ENCODE peak calls at places on chromosomes 2 and 18, in five cellular contexts. One of them, this sample, is unnamed.

GRCh38 chr18:21342372-21342771 is 100.3 kb downstream of the GREB1L start:
- DNase-seq in H9: peak; percentile 37
- DNase-seq in mesenchymal stem cell: no peak
- DNase-seq in trophoblast cell: no peak
- DNase-seq in H1: no peak
- DNase-seq in this sample: peak; percentile 76

GRCh38 chr2:54704688-54705605 is 18.5 kb upstream of the EML6 start:
- DNase-seq in H9: no peak
- DNase-seq in mesenchymal stem cell: peak; percentile 75
- DNase-seq in trophoblast cell: no peak
- DNase-seq in H1: no peak
- DNase-seq in this sample: no peak

GRCh38 chr2:3738454-3738853 is 35.1 kb downstream of the DCDC2C start:
- DNase-seq in H9: peak; percentile 50
- DNase-seq in mesenchymal stem cell: peak; percentile 1
- DNase-seq in trophoblast cell: no peak
- DNase-seq in H1: no peak
- DNase-seq in this sample: no peak

GRCh38 chr2:160719116-160719515 is 225.5 kb upstream of the RBMS1 start:
- DNase-seq in H9: no peak
- DNase-seq in mesenchymal stem cell: peak; percentile 51
- DNase-seq in trophoblast cell: no peak
- DNase-seq in H1: no peak
- DNase-seq in this sample: no peak

GRCh38 chr2:197300139-197300538 is 10.4 kb downstream of the ANKRD44 start:
- DNase-seq in H9: no peak
- DNase-seq in mesenchymal stem cell: no peak
- DNase-seq in trophoblast cell: peak; percentile 22
- DNase-seq in H1: no peak
- DNase-seq in this sample: no peak

GRCh38 chr2:223090540-223091235 is 38.7 kb downstream of the KCNE4 start:
- DNase-seq in H9: no peak
- DNase-seq in mesenchymal stem cell: no peak
- DNase-seq in trophoblast cell: no peak
- DNase-seq in H1: no peak
- DNase-seq in this sample: no peak

GRCh38 chr2:37344453-37345361 is at the start of gene QPCT:
- DNase-seq in H9: no peak
- DNase-seq in mesenchymal stem cell: peak; percentile 65
- DNase-seq in trophoblast cell: peak; percentile 24
- DNase-seq in H1: no peak
- DNase-seq in this sample: no peak

GRCh38 chr2:18663861-18664260 is 74.5 kb upstream of the NT5C1B start:
- DNase-seq in H9: no peak
- DNase-seq in mesenchymal stem cell: no peak
- DNase-seq in trophoblast cell: no peak
- DNase-seq in H1: no peak
- DNase-seq in this sample: no peak

GRCh38 chr2:98269274-98269673 is 77.0 kb upstream of the CNGA3 start:
- DNase-seq in H9: peak; percentile 46
- DNase-seq in mesenchymal stem cell: peak; percentile 71
- DNase-seq in trophoblast cell: peak; percentile 42
- DNase-seq in H1: no peak
- DNase-seq in this sample: peak; percentile 36

GRCh38 chr18:77209587-77209986 is 40.1 kb upstream of the GALR1 start:
- DNase-seq in H9: no peak
- DNase-seq in mesenchymal stem cell: peak; percentile 76
- DNase-seq in trophoblast cell: no peak
- DNase-seq in H1: no peak
- DNase-seq in this sample: no peak

GRCh38 chr2:20611077-20611843 is 39.6 kb downstream of the HS1BP3 start:
- DNase-seq in H9: no peak
- DNase-seq in mesenchymal stem cell: peak; percentile 100
- DNase-seq in trophoblast cell: no peak
- DNase-seq in H1: no peak
- DNase-seq in this sample: no peak

GRCh38 chr2:28276076-28276618 is 116.5 kb upstream of the FOSL2 start:
- DNase-seq in H9: no peak
- DNase-seq in mesenchymal stem cell: peak; percentile 98
- DNase-seq in trophoblast cell: peak; percentile 31
- DNase-seq in H1: no peak
- DNase-seq in this sample: no peak

GRCh38 chr2:72940361-72940760 is 23.0 kb downstream of the EMX1 start:
- DNase-seq in H9: no peak
- DNase-seq in mesenchymal stem cell: no peak
- DNase-seq in trophoblast cell: no peak
- DNase-seq in H1: no peak
- DNase-seq in this sample: no peak

GRCh38 chr2:68411397-68412126 is 46.5 kb downstream of the PLEK start:
- DNase-seq in H9: no peak
- DNase-seq in mesenchymal stem cell: no peak
- DNase-seq in trophoblast cell: no peak
- DNase-seq in H1: no peak
- DNase-seq in this sample: no peak

GRCh38 chr2:186443851-186444250 is 42.2 kb upstream of the ZC3H15 start:
- DNase-seq in H9: no peak
- DNase-seq in mesenchymal stem cell: no peak
- DNase-seq in trophoblast cell: no peak
- DNase-seq in H1: no peak
- DNase-seq in this sample: no peak

GRCh38 chr2:240949791-240950705 is 43.9 kb downstream of the CROCC2 start:
- DNase-seq in H9: no peak
- DNase-seq in mesenchymal stem cell: no peak
- DNase-seq in trophoblast cell: no peak
- DNase-seq in H1: no peak
- DNase-seq in this sample: no peak

GRCh38 chr2:109402980-109403840 is 210.6 kb downstream of the SEPTIN10 start:
- DNase-seq in H9: no peak
- DNase-seq in mesenchymal stem cell: no peak
- DNase-seq in trophoblast cell: no peak
- DNase-seq in H1: no peak
- DNase-seq in this sample: no peak

GRCh38 chr2:191303349-191304005 is 58.3 kb downstream of the MYO1B start:
- DNase-seq in H9: no peak
- DNase-seq in mesenchymal stem cell: peak; percentile 82
- DNase-seq in trophoblast cell: no peak
- DNase-seq in H1: no peak
- DNase-seq in this sample: no peak

GRCh38 chr2:38572167-38572566 is 30.6 kb downstream of the HNRNPLL start:
- DNase-seq in H9: no peak
- DNase-seq in mesenchymal stem cell: peak; percentile 43
- DNase-seq in trophoblast cell: peak; percentile 2
- DNase-seq in H1: no peak
- DNase-seq in this sample: no peak

GRCh38 chr2:201126308-201127127 is 10.6 kb downstream of the CFLAR start:
- DNase-seq in H9: no peak
- DNase-seq in mesenchymal stem cell: peak; percentile 58
- DNase-seq in trophoblast cell: peak; percentile 57
- DNase-seq in H1: no peak
- DNase-seq in this sample: no peak

GRCh38 chr2:236157366-236157765 is 10.8 kb downstream of the GBX2 start:
- DNase-seq in H9: no peak
- DNase-seq in mesenchymal stem cell: no peak
- DNase-seq in trophoblast cell: no peak
- DNase-seq in H1: no peak
- DNase-seq in this sample: no peak

GRCh38 chr2:128388414-128389032 is 69.9 kb upstream of the HS6ST1 start:
- DNase-seq in H9: peak; percentile 24
- DNase-seq in mesenchymal stem cell: no peak
- DNase-seq in trophoblast cell: peak; percentile 41
- DNase-seq in H1: no peak
- DNase-seq in this sample: no peak

GRCh38 chr2:45664635-45665269 is 13.3 kb downstream of the PRKCE start:
- DNase-seq in H9: no peak
- DNase-seq in mesenchymal stem cell: no peak
- DNase-seq in trophoblast cell: no peak
- DNase-seq in H1: no peak
- DNase-seq in this sample: no peak

GRCh38 chr2:226001716-226002115 is 602.2 kb downstream of the NYAP2 start:
- DNase-seq in H9: no peak
- DNase-seq in mesenchymal stem cell: peak; percentile 73
- DNase-seq in trophoblast cell: no peak
- DNase-seq in H1: no peak
- DNase-seq in this sample: no peak

GRCh38 chr2:202215179-202215578 is 23.2 kb downstream of the SUMO1 start:
- DNase-seq in H9: no peak
- DNase-seq in mesenchymal stem cell: peak; percentile 6
- DNase-seq in trophoblast cell: no peak
- DNase-seq in H1: no peak
- DNase-seq in this sample: no peak

GRCh38 chr2:127570282-127571250 is 35.1 kb downstream of the MYO7B start:
- DNase-seq in H9: peak; percentile 24
- DNase-seq in mesenchymal stem cell: no peak
- DNase-seq in trophoblast cell: peak; percentile 79
- DNase-seq in H1: no peak
- DNase-seq in this sample: no peak

GRCh38 chr2:37670378-37671012 is 947 bp downstream of the CDC42EP3 start:
- DNase-seq in H9: no peak
- DNase-seq in mesenchymal stem cell: peak; percentile 68
- DNase-seq in trophoblast cell: peak; percentile 27
- DNase-seq in H1: no peak
- DNase-seq in this sample: no peak

GRCh38 chr2:146801886-146802285 is 1042.9 kb upstream of the ACVR2A start:
- DNase-seq in H9: no peak
- DNase-seq in mesenchymal stem cell: no peak
- DNase-seq in trophoblast cell: no peak
- DNase-seq in H1: no peak
- DNase-seq in this sample: no peak

DNA sequence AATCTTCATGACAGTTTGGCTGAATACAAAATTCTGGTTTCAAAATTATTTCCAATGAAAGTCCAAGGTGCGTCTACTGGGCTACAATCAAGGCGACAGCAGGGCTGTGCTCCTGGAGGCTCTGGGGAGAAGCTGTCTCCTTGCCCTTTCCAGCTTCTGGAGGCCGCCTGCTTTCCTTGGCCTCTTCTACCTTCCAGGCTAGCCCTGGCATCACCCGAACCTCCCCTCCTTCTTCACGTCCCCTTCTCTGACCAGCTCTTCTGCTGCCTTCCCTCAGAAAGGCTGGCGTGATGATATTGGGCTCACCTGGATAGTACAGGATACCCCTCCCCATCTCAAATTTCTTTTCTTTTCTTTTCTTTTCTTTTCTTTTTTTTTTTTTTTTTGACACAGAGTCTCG is 115.5 kb downstream of the KCNF1 start:
- DNase-seq in H9: no peak
- DNase-seq in mesenchymal stem cell: no peak
- DNase-seq in trophoblast cell: no peak
- DNase-seq in H1: no peak
- DNase-seq in this sample: no peak
- H2BK12ac ChIP-seq in H9: no peak overlapping the region
- H2BK12ac ChIP-seq in mesenchymal stem cell: no peak overlapping the region
- H2BK12ac ChIP-seq in trophoblast cell: no peak overlapping the region
- H2BK12ac ChIP-seq in H1: no peak overlapping the region
- H2BK12ac ChIP-seq in this sample: no peak overlapping the region

GRCh38 chr2:133676392-133677130 is 108.3 kb upstream of the NCKAP5 start:
- DNase-seq in H9: no peak
- DNase-seq in mesenchymal stem cell: peak; percentile 34
- DNase-seq in trophoblast cell: no peak
- DNase-seq in H1: no peak
- DNase-seq in this sample: no peak

GRCh38 chr2:133668547-133668946 is 100.3 kb upstream of the NCKAP5 start:
- DNase-seq in H9: no peak
- DNase-seq in mesenchymal stem cell: no peak
- DNase-seq in trophoblast cell: no peak
- DNase-seq in H1: no peak
- DNase-seq in this sample: no peak

GRCh38 chr2:133674433-133675331 is 106.4 kb upstream of the NCKAP5 start:
- DNase-seq in H9: peak; percentile 43
- DNase-seq in mesenchymal stem cell: peak; percentile 76
- DNase-seq in trophoblast cell: peak; percentile 40
- DNase-seq in H1: no peak
- DNase-seq in this sample: peak; percentile 21

GRCh38 chr2:133674066-133674432 is 105.8 kb upstream of the NCKAP5 start:
- DNase-seq in H9: no peak
- DNase-seq in mesenchymal stem cell: no peak
- DNase-seq in trophoblast cell: no peak
- DNase-seq in H1: no peak
- DNase-seq in this sample: no peak

DNA sequence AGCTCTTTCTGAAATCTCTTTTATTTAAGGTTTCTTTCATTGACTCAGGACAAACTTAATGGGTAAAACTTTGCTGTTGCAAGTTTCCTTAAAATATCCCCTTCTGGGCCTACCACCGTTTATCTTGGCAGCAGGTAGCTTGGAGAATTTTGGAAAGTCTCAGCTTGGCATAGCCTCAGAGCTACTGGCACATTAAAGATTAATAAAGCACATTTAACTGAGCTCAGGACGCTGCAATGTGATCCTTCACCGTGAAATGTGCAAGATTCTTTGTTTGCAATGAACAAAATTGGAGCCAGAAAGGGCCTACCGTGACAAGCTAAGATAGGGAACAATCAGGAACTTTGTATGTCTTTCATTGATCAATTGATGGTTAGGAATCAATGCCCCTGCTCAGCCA is 105.3 kb upstream of the NCKAP5 start:
- DNase-seq in H9: no peak
- DNase-seq in mesenchymal stem cell: no peak
- DNase-seq in trophoblast cell: no peak
- DNase-seq in H1: no peak
- DNase-seq in this sample: no peak
- H3K27ac ChIP-seq in H9: no peak overlapping the region
- H3K27ac ChIP-seq in mesenchymal stem cell: peak overlapping the region; percentile 23
- H3K27ac ChIP-seq in trophoblast cell: no peak overlapping the region
- H3K27ac ChIP-seq in H1: no peak overlapping the region
- H3K27ac ChIP-seq in this sample: no peak overlapping the region

GRCh38 chr2:173678186-173678585 is 287.0 kb downstream of the SP3 start:
- DNase-seq in H9: no peak
- DNase-seq in mesenchymal stem cell: no peak
- DNase-seq in trophoblast cell: no peak
- DNase-seq in H1: no peak
- DNase-seq in this sample: no peak
- H2BK12ac ChIP-seq in H9: no peak overlapping the region
- H2BK12ac ChIP-seq in mesenchymal stem cell: no peak overlapping the region
- H2BK12ac ChIP-seq in trophoblast cell: no peak overlapping the region
- H2BK12ac ChIP-seq in H1: no peak overlapping the region
- H2BK12ac ChIP-seq in this sample: no peak overlapping the region

DNA sequence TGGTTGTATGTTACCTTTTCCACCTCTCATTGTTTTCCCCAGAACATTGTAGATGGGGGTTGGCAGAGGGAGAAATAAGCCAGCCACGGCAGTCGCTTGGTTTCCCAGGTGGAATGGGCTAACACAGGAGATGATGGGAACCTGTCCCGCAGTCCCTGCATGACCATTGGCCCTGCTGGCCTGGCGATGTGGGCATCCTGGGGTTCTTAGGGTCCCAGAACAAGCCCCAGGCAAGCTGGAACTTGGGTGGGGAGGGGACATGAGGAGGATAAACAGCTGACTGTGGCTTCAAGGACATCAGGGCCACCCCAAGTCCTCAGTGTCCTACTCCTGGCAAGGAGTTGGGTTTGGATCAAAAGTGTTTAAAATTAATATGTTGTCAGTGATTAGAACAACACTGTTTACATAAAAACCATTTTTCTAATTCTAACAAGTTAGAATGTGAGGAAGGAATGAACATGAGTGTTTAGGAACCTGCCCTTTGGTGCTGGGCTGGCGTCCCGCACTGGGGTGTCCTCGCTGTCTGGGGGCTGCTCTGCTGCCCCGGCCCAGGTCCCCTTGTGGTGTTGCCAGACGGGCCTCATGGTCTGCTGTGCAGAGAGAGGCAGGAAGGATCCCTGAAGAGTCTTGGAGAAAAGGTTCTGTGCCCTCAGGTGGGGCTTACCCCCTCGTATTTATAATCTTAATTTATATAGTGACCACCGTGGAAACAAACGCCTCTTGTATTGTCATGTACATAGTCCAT is 95.1 kb downstream of the USP40 start:
- DNase-seq in H9: no peak
- DNase-seq in mesenchymal stem cell: no peak
- DNase-seq in trophoblast cell: no peak
- DNase-seq in H1: no peak
- DNase-seq in this sample: no peak
- H3K27ac ChIP-seq in H9: no peak overlapping the region
- H3K27ac ChIP-seq in mesenchymal stem cell: no peak overlapping the region
- H3K27ac ChIP-seq in trophoblast cell: no peak overlapping the region
- H3K27ac ChIP-seq in H1: no peak overlapping the region
- H3K27ac ChIP-seq in this sample: no peak overlapping the region